ENCODE peak calls at places on chromosomes 5 and 9, in five cellular contexts. One of them, this sample, is unnamed.

GRCh38 chr5:119529811-119530210 is 77.5 kb downstream of the HSD17B4 start:
- DNase-seq in AG09309: no peak
- DNase-seq in uterus: no peak
- DNase-seq in GM12878: no peak
- DNase-seq in stomach: no peak
- DNase-seq in this sample: no peak

GRCh38 chr9:73081979-73082657 is 69.5 kb upstream of the ANXA1 start:
- DNase-seq in AG09309: peak
- DNase-seq in GM12878: no peak
- DNase-seq in uterus: no peak
- DNase-seq in stomach: no peak
- DNase-seq in this sample: no peak

GRCh38 chr5:65034782-65035181 is 266.1 kb downstream of the CWC27 start:
- DNase-seq in uterus: peak
- DNase-seq in AG09309: no peak
- DNase-seq in GM12878: no peak
- DNase-seq in stomach: no peak
- DNase-seq in this sample: no peak

GRCh38 chr5:91016322-91016721 is 366.8 kb downstream of the ARRDC3 start:
- DNase-seq in GM12878: no peak
- DNase-seq in uterus: no peak
- DNase-seq in stomach: no peak
- DNase-seq in AG09309: no peak
- DNase-seq in this sample: no peak

GRCh38 chr5:145697251-145698016 is 137.7 kb downstream of the PRELID2 start:
- DNase-seq in uterus: no peak
- DNase-seq in stomach: no peak
- DNase-seq in GM12878: no peak
- DNase-seq in AG09309: no peak
- DNase-seq in this sample: no peak

GRCh38 chr9:37920471-37921167 is 16.7 kb upstream of the SLC25A51 start:
- DNase-seq in stomach: no peak
- DNase-seq in AG09309: no peak
- DNase-seq in GM12878: no peak
- DNase-seq in uterus: no peak
- DNase-seq in this sample: no peak

GRCh38 chr9:122463828-122464632 is 13.7 kb downstream of the OR1J1 start:
- DNase-seq in AG09309: no peak
- DNase-seq in GM12878: peak
- DNase-seq in stomach: no peak
- DNase-seq in uterus: no peak
- DNase-seq in this sample: no peak

GRCh38 chr5:153584561-153585359 is 94.3 kb downstream of the GRIA1 start:
- DNase-seq in GM12878: no peak
- DNase-seq in stomach: no peak
- DNase-seq in uterus: no peak
- DNase-seq in AG09309: no peak
- DNase-seq in this sample: no peak

GRCh38 chr5:78698218-78698751 is 49.7 kb upstream of the LHFPL2 start:
- DNase-seq in stomach: no peak
- DNase-seq in AG09309: no peak
- DNase-seq in GM12878: no peak
- DNase-seq in uterus: peak
- DNase-seq in this sample: no peak

GRCh38 chr5:155004138-155004744 is 9.3 kb upstream of the KIF4B start:
- DNase-seq in uterus: no peak
- DNase-seq in stomach: peak
- DNase-seq in AG09309: no peak
- DNase-seq in GM12878: no peak
- DNase-seq in this sample: no peak

GRCh38 chr9:86336058-86336457 is 18.2 kb downstream of the TUT7 start:
- DNase-seq in uterus: no peak
- DNase-seq in stomach: no peak
- DNase-seq in GM12878: no peak
- DNase-seq in AG09309: no peak
- DNase-seq in this sample: no peak

GRCh38 chr9:3447813-3448212 is 78.0 kb downstream of the RFX3 start:
- DNase-seq in stomach: no peak
- DNase-seq in uterus: no peak
- DNase-seq in AG09309: no peak
- DNase-seq in GM12878: no peak
- DNase-seq in this sample: no peak

GRCh38 chr5:59724482-59725392 is 168.8 kb downstream of the PDE4D start:
- DNase-seq in AG09309: no peak
- DNase-seq in uterus: no peak
- DNase-seq in stomach: no peak
- DNase-seq in GM12878: no peak
- DNase-seq in this sample: no peak

GRCh38 chr5:173623296-173623771 is 6.9 kb upstream of the BOD1 start:
- DNase-seq in uterus: no peak
- DNase-seq in GM12878: no peak
- DNase-seq in stomach: no peak
- DNase-seq in AG09309: no peak
- DNase-seq in this sample: no peak

GRCh38 chr5:151926186-151926585 is 1.5 kb upstream of the GLRA1 start:
- DNase-seq in stomach: no peak
- DNase-seq in uterus: no peak
- DNase-seq in GM12878: no peak
- DNase-seq in AG09309: no peak
- DNase-seq in this sample: no peak

GRCh38 chr9:1100945-1101344 is 50.8 kb downstream of the DMRT2 start:
- DNase-seq in AG09309: no peak
- DNase-seq in stomach: peak
- DNase-seq in GM12878: no peak
- DNase-seq in uterus: peak
- DNase-seq in this sample: no peak

GRCh38 chr5:98911221-98912040 is 17.4 kb downstream of the CHD1 start:
- DNase-seq in uterus: no peak
- DNase-seq in AG09309: no peak
- DNase-seq in stomach: no peak
- DNase-seq in GM12878: no peak
- DNase-seq in this sample: no peak

GRCh38 chr9:79686381-79687130 is 114.8 kb downstream of the TLE4 start:
- DNase-seq in stomach: no peak
- DNase-seq in GM12878: no peak
- DNase-seq in uterus: peak
- DNase-seq in AG09309: peak
- DNase-seq in this sample: peak

DNA sequence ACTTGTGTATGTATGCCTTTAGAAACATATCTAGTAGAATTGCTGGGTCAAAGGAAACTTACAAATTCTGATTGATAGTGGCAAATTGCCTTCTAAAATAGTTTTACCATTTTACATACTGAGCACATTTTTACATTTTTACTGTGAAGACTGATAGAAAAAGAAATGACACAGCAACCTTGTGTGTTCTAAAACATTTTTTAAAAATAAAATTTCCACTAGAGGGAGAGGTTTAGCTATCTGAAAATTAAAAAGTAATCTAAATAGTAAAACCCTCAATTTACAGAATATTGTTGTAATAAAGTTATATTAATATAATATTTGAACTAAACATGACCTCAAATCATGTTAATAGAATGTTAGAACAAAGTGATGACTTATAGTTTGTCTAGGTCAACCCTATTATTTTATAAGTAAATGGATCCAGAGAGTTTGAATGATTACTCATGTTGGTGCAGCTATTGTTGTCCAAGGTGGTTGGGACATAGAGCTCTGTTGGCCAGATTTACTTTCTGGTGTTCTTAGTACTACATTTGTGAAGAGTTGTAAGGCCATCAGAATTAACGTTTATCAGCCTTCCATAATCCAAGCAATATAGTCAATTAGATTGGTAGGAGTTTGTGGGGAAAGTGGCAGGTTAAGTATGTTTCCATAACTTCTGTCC is 17.2 kb downstream of the CENPP start:
- DNase-seq in AG09309: no peak
- DNase-seq in uterus: no peak
- DNase-seq in stomach: no peak
- DNase-seq in GM12878: no peak
- DNase-seq in this sample: no peak
- TF ChIP-seq CTCF in AG09309: no peak
- TF ChIP-seq CTCF in uterus: peak
- TF ChIP-seq CTCF in stomach: no peak
- TF ChIP-seq CTCF in GM12878: no peak
- TF ChIP-seq CTCF in this sample: peak

GRCh38 chr5:129465945-129466344 is 5.8 kb downstream of the ADAMTS19 start:
- DNase-seq in stomach: no peak
- DNase-seq in GM12878: no peak
- DNase-seq in AG09309: no peak
- DNase-seq in uterus: no peak
- DNase-seq in this sample: no peak

GRCh38 chr5:129460121-129460950 is at the start of gene ADAMTS19:
- DNase-seq in uterus: peak
- DNase-seq in AG09309: no peak
- DNase-seq in stomach: no peak
- DNase-seq in GM12878: no peak
- DNase-seq in this sample: no peak

GRCh38 chr5:129461816-129462396 is 1.8 kb downstream of the ADAMTS19 start:
- DNase-seq in uterus: no peak
- DNase-seq in stomach: no peak
- DNase-seq in AG09309: no peak
- DNase-seq in GM12878: no peak
- DNase-seq in this sample: no peak

GRCh38 chr5:129459485-129460120 is 495 bp upstream of the ADAMTS19 start:
- DNase-seq in GM12878: no peak
- DNase-seq in uterus: peak
- DNase-seq in AG09309: no peak
- DNase-seq in stomach: no peak
- DNase-seq in this sample: no peak

DNA sequence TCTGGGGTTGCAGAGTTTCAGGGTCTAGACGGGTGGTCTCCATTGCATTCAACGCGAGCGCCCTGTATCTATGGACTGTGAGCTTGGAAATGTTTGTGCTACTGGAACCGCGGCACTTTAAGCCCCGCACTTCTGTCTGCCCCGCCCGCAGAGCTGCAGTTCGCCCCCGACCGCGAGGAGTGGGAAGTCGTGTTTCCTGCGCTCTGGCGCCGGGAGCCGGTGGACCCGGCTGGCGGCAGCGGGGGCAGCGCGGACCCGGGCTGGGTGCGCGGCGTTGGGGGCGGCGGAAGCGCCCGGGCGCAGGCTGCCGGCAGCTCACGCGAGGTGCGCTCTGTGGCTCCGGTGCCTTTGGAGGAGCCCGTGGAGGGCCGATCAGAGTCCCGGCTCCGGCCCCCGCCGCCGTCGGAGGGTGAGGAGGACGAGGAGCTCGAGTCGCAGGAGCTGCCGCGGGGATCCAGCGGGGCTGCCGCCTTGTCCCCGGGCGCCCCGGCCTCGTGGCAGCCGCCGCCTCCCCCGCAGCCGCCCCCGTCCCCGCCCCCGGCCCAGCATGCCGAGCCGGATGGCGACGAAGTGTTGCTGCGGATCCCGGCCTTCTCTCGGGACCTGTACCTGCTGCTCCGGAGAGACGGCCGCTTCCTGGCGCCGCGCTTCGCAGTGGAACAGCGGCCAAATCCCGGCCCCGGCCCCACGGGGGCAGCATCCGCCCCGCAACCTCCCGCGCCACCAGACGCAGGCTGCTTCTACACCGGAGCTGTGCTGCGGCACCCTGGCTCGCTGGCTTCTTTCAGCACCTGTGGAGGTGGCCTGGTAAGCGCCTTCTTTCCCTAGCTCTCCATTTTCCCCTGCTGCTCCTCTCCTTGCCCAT is 1.1 kb downstream of the ADAMTS19 start:
- DNase-seq in stomach: peak
- DNase-seq in uterus: peak
- DNase-seq in GM12878: no peak
- DNase-seq in AG09309: no peak
- DNase-seq in this sample: no peak
- TF ChIP-seq CTCF in stomach: no peak
- TF ChIP-seq CTCF in uterus: peak
- TF ChIP-seq CTCF in GM12878: peak
- TF ChIP-seq CTCF in AG09309: no peak
- TF ChIP-seq CTCF in this sample: peak

GRCh38 chr5:168342985-168343384 is 51.5 kb downstream of the WWC1 start:
- DNase-seq in AG09309: no peak
- DNase-seq in stomach: no peak
- DNase-seq in uterus: no peak
- DNase-seq in GM12878: no peak
- DNase-seq in this sample: no peak

GRCh38 chr5:168350315-168350714 is 58.9 kb downstream of the WWC1 start:
- DNase-seq in stomach: no peak
- DNase-seq in AG09309: no peak
- DNase-seq in GM12878: no peak
- DNase-seq in uterus: no peak
- DNase-seq in this sample: no peak

GRCh38 chr5:168346417-168346816 is 55.0 kb downstream of the WWC1 start:
- DNase-seq in GM12878: no peak
- DNase-seq in AG09309: no peak
- DNase-seq in stomach: peak
- DNase-seq in uterus: no peak
- DNase-seq in this sample: no peak

GRCh38 chr5:168347368-168347767 is 55.9 kb downstream of the WWC1 start:
- DNase-seq in uterus: no peak
- DNase-seq in stomach: no peak
- DNase-seq in AG09309: no peak
- DNase-seq in GM12878: no peak
- DNase-seq in this sample: no peak

DNA sequence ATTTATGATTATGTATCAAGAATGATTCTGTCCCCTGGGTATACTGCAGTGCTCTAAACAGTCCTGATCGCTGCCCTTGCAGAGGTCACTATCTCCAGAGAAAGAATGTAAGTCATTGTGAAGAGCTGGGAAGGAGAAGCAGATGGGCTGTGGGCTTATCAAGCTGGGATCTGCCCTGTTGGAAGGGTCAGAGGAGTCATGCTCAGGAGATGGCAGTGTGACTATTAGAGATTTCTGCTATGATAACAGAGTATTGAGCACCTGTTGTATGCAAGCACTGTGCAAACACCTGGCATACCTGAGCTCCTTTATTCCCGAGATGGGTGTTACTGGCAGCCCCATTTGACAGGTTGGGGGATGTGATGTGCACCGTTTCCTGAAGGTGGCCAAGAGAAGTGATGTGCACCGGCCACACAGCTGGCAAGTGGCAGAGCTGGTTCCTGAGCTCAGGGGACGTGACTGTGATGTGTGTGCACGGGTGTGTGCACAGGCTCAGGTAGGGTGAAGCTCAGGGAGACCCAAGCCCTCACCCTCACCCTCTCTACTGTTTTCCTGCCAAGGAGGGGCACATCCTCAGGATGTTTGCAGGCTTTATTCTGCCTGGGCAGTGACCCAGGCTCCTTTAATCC is 56.5 kb downstream of the WWC1 start:
- DNase-seq in GM12878: no peak
- DNase-seq in uterus: no peak
- DNase-seq in stomach: no peak
- DNase-seq in AG09309: no peak
- DNase-seq in this sample: no peak
- TF ChIP-seq CTCF in GM12878: no peak
- TF ChIP-seq CTCF in uterus: no peak
- TF ChIP-seq CTCF in stomach: no peak
- TF ChIP-seq CTCF in AG09309: no peak
- TF ChIP-seq CTCF in this sample: no peak

DNA sequence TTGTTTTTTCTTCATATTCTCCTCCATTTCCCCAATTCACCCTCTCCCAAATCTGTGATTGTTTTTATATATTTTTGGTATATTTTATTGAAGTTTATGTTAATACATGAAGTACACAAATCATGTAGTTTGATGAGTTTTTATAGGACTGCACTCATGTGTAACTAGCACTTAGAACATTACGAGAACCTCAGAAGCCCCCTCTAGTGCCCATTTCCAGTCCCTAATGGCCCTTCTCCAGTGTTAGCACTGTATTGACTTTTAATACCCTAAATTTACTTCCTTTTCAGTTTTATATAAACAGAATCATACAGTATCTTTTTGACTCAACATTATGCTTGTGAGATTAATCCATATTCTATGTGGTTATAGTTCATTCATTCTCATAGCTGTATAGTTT is 18.5 kb upstream of the FKTN start:
- DNase-seq in GM12878: no peak
- DNase-seq in stomach: no peak
- DNase-seq in uterus: no peak
- DNase-seq in AG09309: no peak
- DNase-seq in this sample: no peak
- TF ChIP-seq CTCF in GM12878: no peak
- TF ChIP-seq CTCF in stomach: no peak
- TF ChIP-seq CTCF in uterus: no peak
- TF ChIP-seq CTCF in AG09309: no peak
- TF ChIP-seq CTCF in this sample: no peak

This sample was measured in BJ.